ENCODE peak calls at places on chromosome 15, in ten cellular contexts. One of them, this sample, is unnamed.

GRCh38 chr15:79004336-79004735 is 59.5 kb upstream of the CTSH start:
- DNase-seq in MV-4-11: peak; percentile 89
- DNase-seq in MCF 10A: peak; percentile 74
- DNase-seq in AG08395: peak; percentile 74
- DNase-seq in T-helper 9 cell: no peak
- DNase-seq in heart left ventricle: peak; percentile 26
- DNase-seq in brain microvascular endothelial cell: peak; percentile 65
- DNase-seq in stimulated activated CD4-positive, alpha-beta T cell treated with anti-CD3 and anti-CD28 coated beads, Interleukin-12 subunit alpha, Interleukin-12 subunit beta, amount 100 ng/mL, for 4 hours: no peak
- DNase-seq in NCI-H1417: no peak
- DNase-seq in lung: no peak
- DNase-seq in this sample: peak; percentile 38

GRCh38 chr15:101126618-101127502 is 125.0 kb downstream of the CHSY1 start:
- DNase-seq in MV-4-11: no peak
- DNase-seq in MCF 10A: peak; percentile 15
- DNase-seq in AG08395: peak; percentile 24
- DNase-seq in T-helper 9 cell: no peak
- DNase-seq in heart left ventricle: no peak
- DNase-seq in brain microvascular endothelial cell: peak; percentile 70
- DNase-seq in stimulated activated CD4-positive, alpha-beta T cell treated with anti-CD3 and anti-CD28 coated beads, Interleukin-12 subunit alpha, Interleukin-12 subunit beta, amount 100 ng/mL, for 4 hours: no peak
- DNase-seq in NCI-H1417: peak; percentile 65
- DNase-seq in lung: no peak
- DNase-seq in this sample: no peak

GRCh38 chr15:45573961-45574629 is 13.1 kb upstream of the BLOC1S6 start:
- DNase-seq in MV-4-11: no peak
- DNase-seq in MCF 10A: peak; percentile 20
- DNase-seq in AG08395: peak; percentile 11
- DNase-seq in T-helper 9 cell: peak; percentile 9
- DNase-seq in heart left ventricle: no peak
- DNase-seq in brain microvascular endothelial cell: no peak
- DNase-seq in stimulated activated CD4-positive, alpha-beta T cell treated with anti-CD3 and anti-CD28 coated beads, Interleukin-12 subunit alpha, Interleukin-12 subunit beta, amount 100 ng/mL, for 4 hours: no peak
- DNase-seq in NCI-H1417: peak; percentile 3
- DNase-seq in lung: no peak
- DNase-seq in this sample: peak; percentile 81

GRCh38 chr15:100973351-100974034 is 54.3 kb downstream of the LRRK1 start:
- DNase-seq in MV-4-11: no peak
- DNase-seq in MCF 10A: no peak
- DNase-seq in AG08395: no peak
- DNase-seq in T-helper 9 cell: no peak
- DNase-seq in heart left ventricle: no peak
- DNase-seq in brain microvascular endothelial cell: no peak
- DNase-seq in stimulated activated CD4-positive, alpha-beta T cell treated with anti-CD3 and anti-CD28 coated beads, Interleukin-12 subunit alpha, Interleukin-12 subunit beta, amount 100 ng/mL, for 4 hours: no peak
- DNase-seq in NCI-H1417: no peak
- DNase-seq in lung: no peak
- DNase-seq in this sample: no peak

GRCh38 chr15:29570121-29570930 is 251.9 kb downstream of the TJP1 start:
- DNase-seq in MV-4-11: no peak
- DNase-seq in MCF 10A: no peak
- DNase-seq in AG08395: no peak
- DNase-seq in T-helper 9 cell: no peak
- DNase-seq in heart left ventricle: no peak
- DNase-seq in brain microvascular endothelial cell: no peak
- DNase-seq in stimulated activated CD4-positive, alpha-beta T cell treated with anti-CD3 and anti-CD28 coated beads, Interleukin-12 subunit alpha, Interleukin-12 subunit beta, amount 100 ng/mL, for 4 hours: no peak
- DNase-seq in NCI-H1417: peak; percentile 78
- DNase-seq in lung: no peak
- DNase-seq in this sample: no peak

GRCh38 chr15:25710184-25710583 is 152.9 kb downstream of the ATP10A start:
- DNase-seq in MV-4-11: no peak
- DNase-seq in MCF 10A: no peak
- DNase-seq in AG08395: peak; percentile 58
- DNase-seq in T-helper 9 cell: peak; percentile 27
- DNase-seq in heart left ventricle: no peak
- DNase-seq in brain microvascular endothelial cell: no peak
- DNase-seq in stimulated activated CD4-positive, alpha-beta T cell treated with anti-CD3 and anti-CD28 coated beads, Interleukin-12 subunit alpha, Interleukin-12 subunit beta, amount 100 ng/mL, for 4 hours: peak; percentile 55
- DNase-seq in NCI-H1417: peak; percentile 5
- DNase-seq in lung: peak; percentile 54
- DNase-seq in this sample: peak; percentile 63

GRCh38 chr15:75024102-75024636 is 779 bp downstream of the PPCDC start:
- DNase-seq in MV-4-11: peak; percentile 81
- DNase-seq in MCF 10A: peak; percentile 51
- DNase-seq in AG08395: peak; percentile 41
- DNase-seq in T-helper 9 cell: no peak
- DNase-seq in heart left ventricle: no peak
- DNase-seq in brain microvascular endothelial cell: no peak
- DNase-seq in stimulated activated CD4-positive, alpha-beta T cell treated with anti-CD3 and anti-CD28 coated beads, Interleukin-12 subunit alpha, Interleukin-12 subunit beta, amount 100 ng/mL, for 4 hours: no peak
- DNase-seq in NCI-H1417: peak; percentile 79
- DNase-seq in lung: no peak
- DNase-seq in this sample: peak; percentile 31

GRCh38 chr15:66138096-66138783 is 115.3 kb downstream of the MEGF11 start:
- DNase-seq in MV-4-11: no peak
- DNase-seq in MCF 10A: no peak
- DNase-seq in AG08395: no peak
- DNase-seq in T-helper 9 cell: no peak
- DNase-seq in heart left ventricle: no peak
- DNase-seq in brain microvascular endothelial cell: no peak
- DNase-seq in stimulated activated CD4-positive, alpha-beta T cell treated with anti-CD3 and anti-CD28 coated beads, Interleukin-12 subunit alpha, Interleukin-12 subunit beta, amount 100 ng/mL, for 4 hours: no peak
- DNase-seq in NCI-H1417: peak; percentile 70
- DNase-seq in lung: no peak
- DNase-seq in this sample: no peak

GRCh38 chr15:75199347-75199976 is 2.2 kb upstream of the C15orf39 start:
- DNase-seq in MV-4-11: no peak
- DNase-seq in MCF 10A: no peak
- DNase-seq in AG08395: no peak
- DNase-seq in T-helper 9 cell: no peak
- DNase-seq in heart left ventricle: no peak
- DNase-seq in brain microvascular endothelial cell: no peak
- DNase-seq in stimulated activated CD4-positive, alpha-beta T cell treated with anti-CD3 and anti-CD28 coated beads, Interleukin-12 subunit alpha, Interleukin-12 subunit beta, amount 100 ng/mL, for 4 hours: no peak
- DNase-seq in NCI-H1417: no peak
- DNase-seq in lung: no peak
- DNase-seq in this sample: no peak

GRCh38 chr15:23385886-23386430 is 31.4 kb downstream of the GOLGA8S start:
- DNase-seq in MV-4-11: no peak
- DNase-seq in MCF 10A: no peak
- DNase-seq in AG08395: no peak
- DNase-seq in T-helper 9 cell: no peak
- DNase-seq in heart left ventricle: no peak
- DNase-seq in brain microvascular endothelial cell: no peak
- DNase-seq in stimulated activated CD4-positive, alpha-beta T cell treated with anti-CD3 and anti-CD28 coated beads, Interleukin-12 subunit alpha, Interleukin-12 subunit beta, amount 100 ng/mL, for 4 hours: no peak
- DNase-seq in NCI-H1417: no peak
- DNase-seq in lung: no peak
- DNase-seq in this sample: no peak

GRCh38 chr15:63945838-63946298 is 100.4 kb downstream of the DAPK2 start:
- DNase-seq in MV-4-11: no peak
- DNase-seq in MCF 10A: peak; percentile 83
- DNase-seq in AG08395: no peak
- DNase-seq in T-helper 9 cell: no peak
- DNase-seq in heart left ventricle: no peak
- DNase-seq in brain microvascular endothelial cell: no peak
- DNase-seq in stimulated activated CD4-positive, alpha-beta T cell treated with anti-CD3 and anti-CD28 coated beads, Interleukin-12 subunit alpha, Interleukin-12 subunit beta, amount 100 ng/mL, for 4 hours: no peak
- DNase-seq in NCI-H1417: no peak
- DNase-seq in lung: peak; percentile 85
- DNase-seq in this sample: no peak

GRCh38 chr15:29668120-29668602 is 154.1 kb downstream of the TJP1 start:
- DNase-seq in MV-4-11: peak; percentile 61
- DNase-seq in MCF 10A: peak; percentile 94
- DNase-seq in AG08395: peak; percentile 78
- DNase-seq in T-helper 9 cell: no peak
- DNase-seq in heart left ventricle: peak; percentile 55
- DNase-seq in brain microvascular endothelial cell: peak; percentile 92
- DNase-seq in stimulated activated CD4-positive, alpha-beta T cell treated with anti-CD3 and anti-CD28 coated beads, Interleukin-12 subunit alpha, Interleukin-12 subunit beta, amount 100 ng/mL, for 4 hours: no peak
- DNase-seq in NCI-H1417: peak; percentile 60
- DNase-seq in lung: peak; percentile 77
- DNase-seq in this sample: peak; percentile 93

GRCh38 chr15:37773111-37773860 is 161.2 kb upstream of the TMCO5A start:
- DNase-seq in MV-4-11: no peak
- DNase-seq in MCF 10A: no peak
- DNase-seq in AG08395: peak; percentile 69
- DNase-seq in T-helper 9 cell: no peak
- DNase-seq in heart left ventricle: no peak
- DNase-seq in brain microvascular endothelial cell: peak; percentile 81
- DNase-seq in stimulated activated CD4-positive, alpha-beta T cell treated with anti-CD3 and anti-CD28 coated beads, Interleukin-12 subunit alpha, Interleukin-12 subunit beta, amount 100 ng/mL, for 4 hours: no peak
- DNase-seq in NCI-H1417: no peak
- DNase-seq in lung: no peak
- DNase-seq in this sample: no peak

GRCh38 chr15:47503884-47504283 is 213.4 kb upstream of the SEMA6D start:
- DNase-seq in MV-4-11: no peak
- DNase-seq in MCF 10A: no peak
- DNase-seq in AG08395: no peak
- DNase-seq in T-helper 9 cell: no peak
- DNase-seq in heart left ventricle: no peak
- DNase-seq in brain microvascular endothelial cell: no peak
- DNase-seq in stimulated activated CD4-positive, alpha-beta T cell treated with anti-CD3 and anti-CD28 coated beads, Interleukin-12 subunit alpha, Interleukin-12 subunit beta, amount 100 ng/mL, for 4 hours: no peak
- DNase-seq in NCI-H1417: no peak
- DNase-seq in lung: no peak
- DNase-seq in this sample: no peak

GRCh38 chr15:66997212-66997611 is 68.2 kb upstream of the SMAD3 start:
- DNase-seq in MV-4-11: no peak
- DNase-seq in MCF 10A: peak; percentile 56
- DNase-seq in AG08395: peak; percentile 81
- DNase-seq in T-helper 9 cell: no peak
- DNase-seq in heart left ventricle: no peak
- DNase-seq in brain microvascular endothelial cell: peak; percentile 73
- DNase-seq in stimulated activated CD4-positive, alpha-beta T cell treated with anti-CD3 and anti-CD28 coated beads, Interleukin-12 subunit alpha, Interleukin-12 subunit beta, amount 100 ng/mL, for 4 hours: no peak
- DNase-seq in NCI-H1417: no peak
- DNase-seq in lung: no peak
- DNase-seq in this sample: no peak

GRCh38 chr15:85044251-85044853 is 62.7 kb downstream of the PDE8A start:
- DNase-seq in MV-4-11: peak; percentile 25
- DNase-seq in MCF 10A: peak; percentile 75
- DNase-seq in AG08395: peak; percentile 60
- DNase-seq in T-helper 9 cell: peak; percentile 30
- DNase-seq in heart left ventricle: peak; percentile 72
- DNase-seq in brain microvascular endothelial cell: peak; percentile 78
- DNase-seq in stimulated activated CD4-positive, alpha-beta T cell treated with anti-CD3 and anti-CD28 coated beads, Interleukin-12 subunit alpha, Interleukin-12 subunit beta, amount 100 ng/mL, for 4 hours: peak; percentile 23
- DNase-seq in NCI-H1417: peak; percentile 81
- DNase-seq in lung: peak; percentile 46
- DNase-seq in this sample: peak; percentile 83

GRCh38 chr15:29734917-29735572 is 87.2 kb downstream of the TJP1 start:
- DNase-seq in MV-4-11: no peak
- DNase-seq in MCF 10A: peak; percentile 89
- DNase-seq in AG08395: no peak
- DNase-seq in T-helper 9 cell: no peak
- DNase-seq in heart left ventricle: no peak
- DNase-seq in brain microvascular endothelial cell: peak; percentile 29
- DNase-seq in stimulated activated CD4-positive, alpha-beta T cell treated with anti-CD3 and anti-CD28 coated beads, Interleukin-12 subunit alpha, Interleukin-12 subunit beta, amount 100 ng/mL, for 4 hours: no peak
- DNase-seq in NCI-H1417: no peak
- DNase-seq in lung: no peak
- DNase-seq in this sample: no peak

GRCh38 chr15:33902043-33902442 is 66.3 kb upstream of the CHRM5 start:
- DNase-seq in MV-4-11: no peak
- DNase-seq in MCF 10A: no peak
- DNase-seq in AG08395: no peak
- DNase-seq in T-helper 9 cell: no peak
- DNase-seq in heart left ventricle: no peak
- DNase-seq in brain microvascular endothelial cell: no peak
- DNase-seq in stimulated activated CD4-positive, alpha-beta T cell treated with anti-CD3 and anti-CD28 coated beads, Interleukin-12 subunit alpha, Interleukin-12 subunit beta, amount 100 ng/mL, for 4 hours: no peak
- DNase-seq in NCI-H1417: no peak
- DNase-seq in lung: no peak
- DNase-seq in this sample: no peak

GRCh38 chr15:20341901-20342605 is 199.5 kb downstream of the GOLGA6L6 start:
- DNase-seq in MV-4-11: no peak
- DNase-seq in MCF 10A: no peak
- DNase-seq in AG08395: no peak
- DNase-seq in T-helper 9 cell: no peak
- DNase-seq in heart left ventricle: peak; percentile 79
- DNase-seq in brain microvascular endothelial cell: peak; percentile 9
- DNase-seq in stimulated activated CD4-positive, alpha-beta T cell treated with anti-CD3 and anti-CD28 coated beads, Interleukin-12 subunit alpha, Interleukin-12 subunit beta, amount 100 ng/mL, for 4 hours: no peak
- DNase-seq in NCI-H1417: no peak
- DNase-seq in lung: peak; percentile 63
- DNase-seq in this sample: no peak

GRCh38 chr15:54604963-54605362 is 591.8 kb downstream of the RSL24D1 start:
- DNase-seq in MV-4-11: no peak
- DNase-seq in MCF 10A: no peak
- DNase-seq in AG08395: no peak
- DNase-seq in T-helper 9 cell: no peak
- DNase-seq in heart left ventricle: no peak
- DNase-seq in brain microvascular endothelial cell: no peak
- DNase-seq in stimulated activated CD4-positive, alpha-beta T cell treated with anti-CD3 and anti-CD28 coated beads, Interleukin-12 subunit alpha, Interleukin-12 subunit beta, amount 100 ng/mL, for 4 hours: no peak
- DNase-seq in NCI-H1417: no peak
- DNase-seq in lung: no peak
- DNase-seq in this sample: no peak

GRCh38 chr15:99454941-99455795 is 110.6 kb upstream of the MEF2A start:
- DNase-seq in MV-4-11: peak; percentile 32
- DNase-seq in MCF 10A: peak; percentile 97
- DNase-seq in AG08395: peak; percentile 96
- DNase-seq in T-helper 9 cell: no peak
- DNase-seq in heart left ventricle: peak; percentile 92
- DNase-seq in brain microvascular endothelial cell: peak; percentile 96
- DNase-seq in stimulated activated CD4-positive, alpha-beta T cell treated with anti-CD3 and anti-CD28 coated beads, Interleukin-12 subunit alpha, Interleukin-12 subunit beta, amount 100 ng/mL, for 4 hours: no peak
- DNase-seq in NCI-H1417: no peak
- DNase-seq in lung: peak; percentile 77
- DNase-seq in this sample: peak; percentile 9

GRCh38 chr15:93028111-93028631 is 60.8 kb downstream of the RGMA start:
- DNase-seq in MV-4-11: no peak
- DNase-seq in MCF 10A: no peak
- DNase-seq in AG08395: no peak
- DNase-seq in T-helper 9 cell: no peak
- DNase-seq in heart left ventricle: no peak
- DNase-seq in brain microvascular endothelial cell: no peak
- DNase-seq in stimulated activated CD4-positive, alpha-beta T cell treated with anti-CD3 and anti-CD28 coated beads, Interleukin-12 subunit alpha, Interleukin-12 subunit beta, amount 100 ng/mL, for 4 hours: no peak
- DNase-seq in NCI-H1417: no peak
- DNase-seq in lung: no peak
- DNase-seq in this sample: no peak

GRCh38 chr15:98322551-98322950 is 325.8 kb upstream of the IGF1R start:
- DNase-seq in MV-4-11: no peak
- DNase-seq in MCF 10A: peak; percentile 14
- DNase-seq in AG08395: no peak
- DNase-seq in T-helper 9 cell: no peak
- DNase-seq in heart left ventricle: no peak
- DNase-seq in brain microvascular endothelial cell: no peak
- DNase-seq in stimulated activated CD4-positive, alpha-beta T cell treated with anti-CD3 and anti-CD28 coated beads, Interleukin-12 subunit alpha, Interleukin-12 subunit beta, amount 100 ng/mL, for 4 hours: no peak
- DNase-seq in NCI-H1417: peak; percentile 83
- DNase-seq in lung: no peak
- DNase-seq in this sample: no peak

GRCh38 chr15:43225201-43225949 is 4.6 kb upstream of the EPB42 start:
- DNase-seq in MV-4-11: peak; percentile 81
- DNase-seq in MCF 10A: peak; percentile 77
- DNase-seq in AG08395: peak; percentile 78
- DNase-seq in T-helper 9 cell: peak; percentile 14
- DNase-seq in heart left ventricle: no peak
- DNase-seq in brain microvascular endothelial cell: peak; percentile 50
- DNase-seq in stimulated activated CD4-positive, alpha-beta T cell treated with anti-CD3 and anti-CD28 coated beads, Interleukin-12 subunit alpha, Interleukin-12 subunit beta, amount 100 ng/mL, for 4 hours: peak; percentile 18
- DNase-seq in NCI-H1417: peak; percentile 61
- DNase-seq in lung: no peak
- DNase-seq in this sample: peak; percentile 81

GRCh38 chr15:90949979-90950675 is 4.6 kb upstream of the RCCD1 start:
- DNase-seq in MV-4-11: no peak
- DNase-seq in MCF 10A: no peak
- DNase-seq in AG08395: no peak
- DNase-seq in T-helper 9 cell: no peak
- DNase-seq in heart left ventricle: no peak
- DNase-seq in brain microvascular endothelial cell: no peak
- DNase-seq in stimulated activated CD4-positive, alpha-beta T cell treated with anti-CD3 and anti-CD28 coated beads, Interleukin-12 subunit alpha, Interleukin-12 subunit beta, amount 100 ng/mL, for 4 hours: no peak
- DNase-seq in NCI-H1417: no peak
- DNase-seq in lung: no peak
- DNase-seq in this sample: no peak

GRCh38 chr15:51750942-51751686 is at the start of gene TMOD2:
- DNase-seq in MV-4-11: no peak
- DNase-seq in MCF 10A: no peak
- DNase-seq in AG08395: peak; percentile 52
- DNase-seq in T-helper 9 cell: peak; percentile 37
- DNase-seq in heart left ventricle: peak; percentile 58
- DNase-seq in brain microvascular endothelial cell: no peak
- DNase-seq in stimulated activated CD4-positive, alpha-beta T cell treated with anti-CD3 and anti-CD28 coated beads, Interleukin-12 subunit alpha, Interleukin-12 subunit beta, amount 100 ng/mL, for 4 hours: peak; percentile 63
- DNase-seq in NCI-H1417: peak; percentile 74
- DNase-seq in lung: peak; percentile 52
- DNase-seq in this sample: peak; percentile 26

GRCh38 chr15:91871138-91871537 is 17.6 kb downstream of the SLCO3A1 start:
- DNase-seq in MV-4-11: no peak
- DNase-seq in MCF 10A: no peak
- DNase-seq in AG08395: no peak
- DNase-seq in T-helper 9 cell: no peak
- DNase-seq in heart left ventricle: no peak
- DNase-seq in brain microvascular endothelial cell: no peak
- DNase-seq in stimulated activated CD4-positive, alpha-beta T cell treated with anti-CD3 and anti-CD28 coated beads, Interleukin-12 subunit alpha, Interleukin-12 subunit beta, amount 100 ng/mL, for 4 hours: no peak
- DNase-seq in NCI-H1417: no peak
- DNase-seq in lung: no peak
- DNase-seq in this sample: no peak

GRCh38 chr15:41350057-41350717 is 17.5 kb downstream of the NUSAP1 start:
- DNase-seq in MV-4-11: no peak
- DNase-seq in MCF 10A: no peak
- DNase-seq in AG08395: no peak
- DNase-seq in T-helper 9 cell: no peak
- DNase-seq in heart left ventricle: no peak
- DNase-seq in brain microvascular endothelial cell: no peak
- DNase-seq in stimulated activated CD4-positive, alpha-beta T cell treated with anti-CD3 and anti-CD28 coated beads, Interleukin-12 subunit alpha, Interleukin-12 subunit beta, amount 100 ng/mL, for 4 hours: no peak
- DNase-seq in NCI-H1417: no peak
- DNase-seq in lung: no peak
- DNase-seq in this sample: no peak

This sample was measured in SK-MEL-5.